ENCODE peak calls at places on chromosomes 2 and 18, in seven cellular contexts. I, E, T, N, R, L and W are unnamed samples.

GRCh38 chr18:23938046-23938756 is 76.4 kb upstream of the TTC39C start:
- DNase-seq in E (no peak), N (no peak), R (no peak), T (no peak), I (no peak), L (peak; percentile 46), W (no peak)

GRCh38 chr2:173649527-173650219 is 295.0 kb downstream of the CDCA7 start:
- DNase-seq in T (no peak), I (no peak), N (peak; percentile 47), R (no peak), E (no peak), L (no peak), W (no peak)

GRCh38 chr18:48734460-48734859 is 195.6 kb downstream of the CTIF start:
- DNase-seq in E (no peak), L (no peak), R (no peak), T (no peak), I (no peak), N (peak; percentile 38), W (no peak)

GRCh38 chr18:48889115-48889941 is 61.4 kb downstream of the SMAD7 start:
- DNase-seq in E (no peak), R (no peak), L (no peak), N (no peak), I (peak; percentile 70), T (no peak), W (no peak)

GRCh38 chr2:88471083-88471942 is 18.8 kb upstream of the FOXI3 start:
- DNase-seq in T (no peak), N (no peak), R (no peak), E (no peak), I (no peak), L (no peak), W (no peak)

GRCh38 chr2:199490049-199490448 is 32.3 kb upstream of the SATB2 start:
- DNase-seq in T (no peak), N (no peak), L (no peak), I (no peak), E (no peak), R (no peak), W (peak; percentile 21)

GRCh38 chr2:201969938-201970785 is 63.5 kb upstream of the FZD7 start:
- DNase-seq in R (no peak), L (no peak), T (no peak), E (no peak), I (no peak), N (peak; percentile 30), W (no peak)

GRCh38 chr2:233912799-233913423 is 4.3 kb upstream of the TRPM8 start:
- DNase-seq in L (peak; percentile 35), T (no peak), N (peak; percentile 67), I (no peak), R (peak; percentile 17), E (peak; percentile 33), W (peak; percentile 48)

GRCh38 chr2:64793701-64794100 is 140.0 kb upstream of the SERTAD2 start:
- DNase-seq in E (no peak), T (no peak), L (no peak), I (no peak), N (no peak), R (no peak), W (peak; percentile 56)

GRCh38 chr2:66771359-66771978 is 336.5 kb downstream of the MEIS1 start:
- DNase-seq in L (no peak), N (peak; percentile 12), T (no peak), R (no peak), E (no peak), I (no peak), W (peak; percentile 53)

GRCh38 chr2:230541934-230542380 is 126.0 kb downstream of the SP100 start:
- DNase-seq in I (no peak), T (no peak), R (no peak), L (no peak), N (peak; percentile 42), E (no peak), W (peak; percentile 55)

GRCh38 chr18:11872479-11873136 is 21.4 kb downstream of the CHMP1B start:
- DNase-seq in I (no peak), N (peak; percentile 47), R (peak; percentile 54), E (peak; percentile 31), T (no peak), L (no peak), W (peak; percentile 74)

GRCh38 chr2:224072541-224073188 is 33.6 kb upstream of the SERPINE2 start:
- DNase-seq in E (no peak), T (no peak), I (no peak), L (no peak), N (peak; percentile 32), R (no peak), W (no peak)

GRCh38 chr2:129233166-129233565 is 746.3 kb upstream of the RAB6C start:
- DNase-seq in E (no peak), L (no peak), R (no peak), N (no peak), T (no peak), I (no peak), W (no peak)

GRCh38 chr18:23137788-23138216 is 2.5 kb downstream of the CABLES1 start:
- DNase-seq in N (no peak), R (peak; percentile 24), E (no peak), L (no peak), I (no peak), T (no peak), W (no peak)

GRCh38 chr2:79370976-79371550 is 141.8 kb upstream of the CTNNA2 start:
- DNase-seq in N (no peak), R (no peak), I (no peak), T (no peak), L (no peak), E (no peak), W (no peak)

GRCh38 chr2:56170988-56171387 is 12.8 kb upstream of the CCDC85A start:
- DNase-seq in E (no peak), L (no peak), R (no peak), T (no peak), I (no peak), N (no peak), W (no peak)

GRCh38 chr2:100615886-100616285 is 53.1 kb downstream of the PDCL3 start:
- DNase-seq in I (no peak), L (no peak), T (no peak), R (no peak), N (no peak), E (no peak), W (no peak)

GRCh38 chr2:1754046-1754445 is 9.7 kb upstream of the PXDN start:
- DNase-seq in T (no peak), N (no peak), I (no peak), R (no peak), L (no peak), E (no peak), W (no peak)

GRCh38 chr2:23566236-23567142 is 181.5 kb downstream of the KLHL29 start:
- DNase-seq in L (peak; percentile 51), R (peak; percentile 28), I (no peak), T (no peak), N (peak; percentile 62), E (peak; percentile 53), W (peak; percentile 45)

GRCh38 chr18:22223263-22223960 is 54.0 kb downstream of the GATA6 start:
- DNase-seq in E (peak; percentile 69), L (no peak), I (no peak), T (no peak), R (peak; percentile 25), N (peak; percentile 52), W (peak; percentile 98)

GRCh38 chr2:203705184-203705583 is 1.3 kb upstream of the CD28 start:
- DNase-seq in L (peak; percentile 51), T (peak; percentile 75), E (no peak), N (no peak), I (no peak), R (no peak), W (no peak)

GRCh38 chr2:170848587-170848986 is 31.9 kb downstream of the GAD1 start:
- DNase-seq in I (no peak), R (no peak), L (no peak), N (peak; percentile 66), E (no peak), T (no peak), W (peak; percentile 44)

GRCh38 chr2:201807452-201807980 is 1.2 kb downstream of the CDK15 start:
- DNase-seq in N (peak; percentile 94), I (no peak), R (no peak), T (no peak), L (no peak), E (peak; percentile 53), W (no peak)

GRCh38 chr2:162071016-162071415 is 3.0 kb downstream of the DPP4 start:
- DNase-seq in T (no peak), I (no peak), R (no peak), L (no peak), E (no peak), N (peak; percentile 47), W (no peak)

GRCh38 chr18:21443776-21444464 is 156.6 kb downstream of the ESCO1 start:
- DNase-seq in T (no peak), L (no peak), N (no peak), R (no peak), E (no peak), I (no peak), W (no peak)

GRCh38 chr18:55343396-55344073 is 244.5 kb downstream of the TCF4 start:
- DNase-seq in L (no peak), I (no peak), T (no peak), R (peak; percentile 50), N (peak; percentile 50), E (no peak), W (peak; percentile 46)

GRCh38 chr2:190069936-190070696 is 7.6 kb upstream of the MSTN start:
- DNase-seq in N (peak; percentile 73), L (peak; percentile 46), E (peak; percentile 28), I (no peak), T (no peak), R (peak; percentile 77), W (peak; percentile 82)

GRCh38 chr18:43705850-43706249 is 428.6 kb upstream of the SYT4 start:
- DNase-seq in R (no peak), T (no peak), N (no peak), L (no peak), E (no peak), I (no peak), W (no peak)

GRCh38 chr2:47534179-47534919 is 131.4 kb downstream of the MSH2 start:
- DNase-seq in T (no peak), I (no peak), N (peak; percentile 94), R (peak; percentile 38), L (no peak), E (peak; percentile 25), W (peak; percentile 74)

GRCh38 chr18:677951-678363 is 20.5 kb downstream of the TYMS start:
- DNase-seq in I (no peak), R (no peak), T (no peak), E (no peak), N (no peak), L (no peak), W (peak; percentile 83)

GRCh38 chr2:205681836-205682238 is 464 bp upstream of the NRP2 start:
- DNase-seq in N (peak; percentile 54), E (peak; percentile 31), T (no peak), I (no peak), R (no peak), L (no peak), W (peak; percentile 10)